ENCODE peak calls at places on chromosomes 12 and 14, in six cellular contexts. X, R, I, U, G and B are unnamed samples.

GRCh38 chr14:99688210-99688581 is 4.1 kb downstream of the CYP46A1 start:
- DNase-seq in X (no peak), R (no peak), I (no peak), U (no peak), G (no peak), B (no peak)

GRCh38 chr12:47754881-47755280 is 3.8 kb downstream of the RAPGEF3 start:
- DNase-seq in X (no peak), R (no peak), I (no peak), U (no peak), G (no peak), B (no peak)

GRCh38 chr14:81363746-81364400 is 36.3 kb downstream of the STON2 start:
- DNase-seq in X (no peak), R (no peak), I (no peak), U (no peak), G (no peak), B (peak)

GRCh38 chr14:66070542-66071319 is 415.4 kb upstream of the CCDC196 start:
- DNase-seq in X (no peak), R (no peak), I (peak), U (peak), G (peak), B (peak)

GRCh38 chr12:56644654-56645053 is 1.1 kb downstream of the ATP5F1B start:
- DNase-seq in X (peak), R (no peak), I (no peak), U (no peak), G (no peak), B (no peak)

GRCh38 chr12:132641811-132642650 is 23.5 kb downstream of the P2RX2 start:
- DNase-seq in X (no peak), R (no peak), I (no peak), U (no peak), G (no peak), B (no peak)

GRCh38 chr12:41014643-41015020 is 173.5 kb upstream of the PDZRN4 start:
- DNase-seq in X (no peak), R (no peak), I (no peak), U (no peak), G (no peak), B (no peak)

GRCh38 chr14:68910540-68910939 is 68.6 kb downstream of the ACTN1 start:
- DNase-seq in X (no peak), R (no peak), I (no peak), U (no peak), G (no peak), B (peak)

GRCh38 chr14:99734406-99735051 is 50.4 kb downstream of the CYP46A1 start:
- DNase-seq in X (no peak), R (peak), I (no peak), U (no peak), G (no peak), B (no peak)

GRCh38 chr14:96072076-96072475 is 32.9 kb downstream of the C14orf132 start:
- DNase-seq in X (no peak), R (no peak), I (no peak), U (no peak), G (no peak), B (no peak)

GRCh38 chr12:15721716-15722115 is 67.5 kb downstream of the EPS8 start:
- DNase-seq in X (no peak), R (no peak), I (no peak), U (no peak), G (no peak), B (no peak)

GRCh38 chr14:30005114-30005698 is 77.6 kb upstream of the PRKD1 start:
- DNase-seq in X (peak), R (no peak), I (no peak), U (peak), G (no peak), B (peak)

GRCh38 chr14:81509321-81509720 is 24.3 kb downstream of the SEL1L start:
- DNase-seq in X (no peak), R (no peak), I (no peak), U (no peak), G (no peak), B (no peak)

GRCh38 chr12:47901285-47902093 is 3.3 kb downstream of the VDR start:
- DNase-seq in X (no peak), R (no peak), I (no peak), U (no peak), G (no peak), B (no peak)

GRCh38 chr14:54098536-54098935 is 141.9 kb upstream of the BMP4 start:
- DNase-seq in X (no peak), R (no peak), I (no peak), U (no peak), G (no peak), B (no peak)